ENCODE peak calls at places on chromosome 21, in eight cellular contexts. M is fibroblast of pulmonary artery, I is foreskin fibroblast, W is SK-N-MC, Y is GM23248, X is heart left ventricle, R is NB4, J is neural progenitor cell. P is an unnamed sample.

GRCh38 chr21:34029724-34030528 is 43.5 kb upstream of the MRPS6 start:
- DNase-seq in X (peak; percentile 50), I (peak; percentile 88), Y (peak; percentile 91), J (peak; percentile 80), R (peak; percentile 33), M (peak; percentile 86), W (peak; percentile 14), P (peak; percentile 83)

GRCh38 chr21:33878824-33879223 is 36.8 kb downstream of the ATP5PO start:
- DNase-seq in X (no peak), W (no peak), M (no peak), Y (no peak), I (no peak), J (no peak), R (no peak), P (no peak)

GRCh38 chr21:27168084-27168483 is 201.2 kb upstream of the ADAMTS5 start:
- DNase-seq in J (no peak), X (no peak), I (peak; percentile 34), Y (peak; percentile 29), W (no peak), M (peak; percentile 29), R (no peak), P (peak; percentile 46)

GRCh38 chr21:45332981-45333582 is 45.4 kb upstream of the POFUT2 start:
- DNase-seq in X (no peak), W (no peak), M (no peak), I (no peak), J (no peak), R (no peak), Y (no peak), P (no peak)

GRCh38 chr21:25561668-25562641 is 45.3 kb downstream of the MRPL39 start:
- DNase-seq in Y (peak; percentile 86), J (peak; percentile 69), X (peak; percentile 47), I (peak; percentile 88), W (no peak), R (peak; percentile 88), M (peak; percentile 73), P (peak; percentile 73)

GRCh38 chr21:34011660-34012059 is 61.7 kb upstream of the MRPS6 start:
- DNase-seq in W (no peak), R (no peak), I (peak; percentile 15), M (no peak), X (no peak), J (no peak), Y (no peak), P (no peak)

GRCh38 chr21:15560383-15561056 is 169.3 kb upstream of the USP25 start:
- DNase-seq in J (no peak), I (no peak), X (no peak), Y (peak; percentile 20), R (no peak), W (no peak), M (no peak), P (no peak)

GRCh38 chr21:46355161-46356004 is 31.4 kb downstream of the PCNT start:
- DNase-seq in W (no peak), M (no peak), R (no peak), J (no peak), X (no peak), Y (no peak), I (no peak), P (no peak)

GRCh38 chr21:27831821-27832569 is 865.1 kb upstream of the ADAMTS5 start:
- DNase-seq in Y (peak; percentile 44), W (no peak), R (no peak), J (no peak), I (peak; percentile 38), M (peak; percentile 16), X (no peak), P (peak; percentile 61)

GRCh38 chr21:39525601-39526000 is 73.8 kb downstream of the SH3BGR start:
- DNase-seq in W (no peak), R (no peak), X (no peak), Y (no peak), I (no peak), M (no peak), J (no peak), P (no peak)

GRCh38 chr21:25568230-25568629 is 39.1 kb downstream of the MRPL39 start:
- DNase-seq in X (peak; percentile 44), M (peak; percentile 83), R (peak; percentile 2), Y (no peak), J (peak; percentile 22), W (no peak), I (peak; percentile 56), P (peak; percentile 67)

GRCh38 chr21:29523646-29524045 is 224.9 kb downstream of the BACH1 start:
- DNase-seq in I (peak; percentile 18), R (no peak), J (no peak), Y (peak; percentile 61), X (no peak), W (no peak), M (peak; percentile 39), P (peak; percentile 92)

GRCh38 chr21:43193651-43194302 is 25.0 kb downstream of the CRYAA start:
- DNase-seq in J (no peak), I (peak; percentile 81), X (peak; percentile 72), W (no peak), R (peak; percentile 77), Y (peak; percentile 89), M (peak; percentile 85), P (peak; percentile 53)

GRCh38 chr21:43194303-43195130 is 25.7 kb downstream of the CRYAA start:
- DNase-seq in W (no peak), I (no peak), J (no peak), R (no peak), Y (no peak), M (no peak), X (no peak), P (no peak)

GRCh38 chr21:43193088-43193650 is 24.4 kb downstream of the CRYAA start:
- DNase-seq in R (no peak), I (no peak), M (no peak), J (no peak), W (no peak), Y (no peak), X (no peak), P (no peak)

GRCh38 chr21:43196789-43197188 is 28.0 kb downstream of the CRYAA start:
- DNase-seq in R (no peak), M (peak; percentile 48), X (no peak), W (no peak), I (no peak), J (peak; percentile 26), Y (no peak), P (no peak)

DNA sequence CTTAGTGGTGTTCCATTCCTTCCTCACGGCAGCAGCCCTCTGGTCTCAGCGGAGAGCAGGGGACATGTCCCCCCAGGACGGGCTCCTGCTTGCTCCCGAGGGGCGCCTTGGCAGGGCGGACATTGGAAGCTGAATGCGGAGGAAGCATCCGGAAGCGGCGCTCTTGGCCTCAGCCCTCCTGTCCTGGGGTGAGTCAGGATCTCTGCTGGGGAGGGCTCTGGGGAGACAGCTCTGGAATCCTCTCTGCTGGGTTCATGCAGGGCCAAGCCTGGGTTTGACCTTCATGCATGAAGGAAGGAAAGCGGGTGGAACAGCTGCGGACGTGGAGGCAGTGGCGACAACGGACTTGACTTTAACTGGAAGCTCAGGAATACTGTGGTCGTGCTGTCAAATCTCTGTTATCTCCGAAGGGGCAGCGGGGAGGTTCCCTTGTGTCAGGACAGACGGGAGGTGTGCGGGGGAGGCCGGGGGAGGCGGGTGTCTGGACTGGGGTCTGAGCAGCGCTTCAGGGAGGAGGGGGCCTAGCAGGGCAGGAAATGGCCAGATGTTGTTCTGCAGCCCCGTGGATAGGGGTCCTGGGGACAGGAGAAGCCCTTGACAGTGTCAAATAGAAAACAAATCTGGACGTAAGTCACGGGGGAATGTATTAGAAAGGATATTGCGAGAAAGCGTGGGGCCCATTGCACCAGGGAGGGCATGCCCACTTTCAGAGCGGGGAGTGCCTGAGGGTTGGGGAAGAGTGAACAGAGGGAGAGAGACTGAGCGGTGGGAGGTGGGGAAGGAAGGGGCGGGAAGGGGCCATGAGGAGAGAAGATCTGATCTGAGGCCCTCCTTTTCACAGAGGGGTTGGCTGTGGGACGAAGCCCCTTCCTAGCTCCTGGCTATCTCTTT is 26.6 kb downstream of the CRYAA start:
- DNase-seq in I (no peak), M (peak; percentile 56), R (no peak), Y (no peak), J (no peak), W (no peak), X (peak; percentile 82), P (no peak)
- H3K4me3 ChIP-seq in I (no peak overlapping the region), M (no peak overlapping the region), R (no peak overlapping the region), Y (no peak overlapping the region), J (no peak overlapping the region), W (no peak overlapping the region), X (no peak overlapping the region), P (no peak overlapping the region)

DNA sequence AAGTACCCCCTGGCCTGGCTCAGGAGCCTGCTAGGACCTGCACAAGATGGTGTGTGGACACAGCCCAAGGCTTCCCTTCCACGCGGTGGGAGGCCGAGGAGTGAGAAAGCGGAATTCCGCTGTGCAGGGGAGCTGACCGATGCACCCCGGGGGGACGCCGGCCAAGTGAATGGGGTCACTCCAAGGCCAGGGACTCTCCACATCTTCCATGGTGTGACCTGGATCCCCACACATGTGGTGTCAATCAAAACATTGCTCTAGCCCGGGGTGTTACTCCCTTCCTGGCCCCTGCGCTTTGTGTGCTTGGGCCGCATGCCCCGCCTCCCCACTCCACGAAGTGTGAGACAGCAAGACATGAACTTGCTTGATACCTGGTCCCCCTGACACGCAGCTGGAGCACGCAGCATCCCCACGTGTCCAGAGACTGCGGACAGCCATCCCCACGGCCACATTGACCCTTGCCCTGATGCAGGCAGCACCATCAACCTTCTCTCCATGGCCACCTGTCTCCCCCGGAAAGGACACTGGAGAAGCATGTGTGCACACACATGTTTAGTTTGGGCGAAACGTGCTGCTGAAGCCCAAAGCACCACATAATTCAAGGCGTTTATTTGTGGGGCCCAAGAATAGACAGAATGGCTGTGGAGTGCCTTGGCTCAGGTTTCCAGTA is 171.5 kb downstream of the HUNK start:
- DNase-seq in J (no peak), W (no peak), M (no peak), I (no peak), R (no peak), X (no peak), Y (no peak), P (no peak)
- H3K4me3 ChIP-seq in J (no peak overlapping the region), W (no peak overlapping the region), M (no peak overlapping the region), I (no peak overlapping the region), R (no peak overlapping the region), X (no peak overlapping the region), Y (no peak overlapping the region), P (no peak overlapping the region)

GRCh38 chr21:41369915-41370839 is 8.3 kb downstream of the MX2 start:
- DNase-seq in R (peak; percentile 79), W (no peak), M (no peak), I (no peak), J (no peak), Y (no peak), X (no peak), P (no peak)

GRCh38 chr21:41373253-41373652 is 11.4 kb downstream of the MX2 start:
- DNase-seq in W (no peak), I (no peak), M (no peak), Y (no peak), J (no peak), X (peak; percentile 20), R (no peak), P (no peak)

GRCh38 chr21:41371698-41372030 is 9.8 kb downstream of the MX2 start:
- DNase-seq in J (no peak), R (peak; percentile 32), M (no peak), W (no peak), X (no peak), Y (no peak), I (no peak), P (no peak)

GRCh38 chr21:41369105-41369914 is 7.5 kb downstream of the MX2 start:
- DNase-seq in X (peak; percentile 56), M (no peak), J (peak; percentile 82), I (no peak), W (no peak), R (peak; percentile 87), Y (peak; percentile 19), P (no peak)

GRCh38 chr21:41370840-41371697 is 9.2 kb downstream of the MX2 start:
- DNase-seq in J (no peak), Y (peak; percentile 10), M (no peak), R (peak; percentile 48), I (no peak), W (no peak), X (no peak), P (peak; percentile 4)
- H3K4me3 ChIP-seq in J (no peak overlapping the region), Y (no peak overlapping the region), M (no peak overlapping the region), R (peak overlapping the region; percentile 99), I (no peak overlapping the region), W (no peak overlapping the region), X (no peak overlapping the region), P (no peak overlapping the region)

GRCh38 chr21:37006243-37006520 is 320 bp upstream of the RIPPLY3 start:
- DNase-seq in J (no peak), W (no peak), R (no peak), M (no peak), Y (peak; percentile 6), X (no peak), I (no peak), P (no peak)
- H3K4me3 ChIP-seq in J (peak overlapping the region; percentile 68), W (no peak overlapping the region), R (no peak overlapping the region), M (peak overlapping the region; percentile 42), Y (peak overlapping the region; percentile 64), X (peak overlapping the region; percentile 52), I (peak overlapping the region; percentile 43), P (peak overlapping the region; percentile 22)

P was measured in fibroblast of the aortic adventitia.